ENCODE peak calls at places on chromosomes 16 and 17, in six cellular contexts. W, L, O, S, U and P are unnamed samples.
A peak's percentile ranks its signal among the peaks of the same experiment; 100 is the strongest.

GRCh38 chr16:5058476-5058875 is 7.3 kb downstream of the C16orf89 start:
- DNase-seq in W (no peak), L (no peak), O (peak; percentile 48), S (peak; percentile 79), U (peak; percentile 87), P (no peak)

GRCh38 chr16:89274561-89275283 is 57.2 kb downstream of the ZNF778 start:
- DNase-seq in W (no peak), L (no peak), O (no peak), S (no peak), U (no peak), P (peak; percentile 94)

GRCh38 chr16:324451-325334 is 27.8 kb downstream of the AXIN1 start:
- DNase-seq in W (no peak), L (no peak), O (no peak), S (no peak), U (no peak), P (peak; percentile 55)

GRCh38 chr16:35140293-35140986 is 1681.0 kb downstream of the TP53TG3F start:
- DNase-seq in W (no peak), L (no peak), O (no peak), S (no peak), U (no peak), P (no peak)

GRCh38 chr16:89920723-89921122 is 2.1 kb downstream of the MC1R start:
- DNase-seq in W (no peak), L (no peak), O (no peak), S (no peak), U (no peak), P (no peak)

GRCh38 chr17:36869856-36870617 is 67.2 kb upstream of the LHX1 start:
- DNase-seq in W (no peak), L (no peak), O (no peak), S (no peak), U (no peak), P (no peak)

GRCh38 chr17:45889579-45889978 is 4.8 kb upstream of the MAPT start:
- DNase-seq in W (no peak), L (no peak), O (no peak), S (no peak), U (peak; percentile 34), P (no peak)

GRCh38 chr16:71339481-71340171 is 18.9 kb upstream of the CALB2 start:
- DNase-seq in W (no peak), L (no peak), O (no peak), S (no peak), U (no peak), P (no peak)

GRCh38 chr17:82655523-82655922 is 7.3 kb upstream of the WDR45B start:
- DNase-seq in W (no peak), L (no peak), O (no peak), S (no peak), U (no peak), P (peak; percentile 76)

GRCh38 chr16:66473654-66474519 is 46.8 kb downstream of the BEAN1 start:
- DNase-seq in W (no peak), L (no peak), O (no peak), S (peak; percentile 33), U (no peak), P (no peak)

GRCh38 chr16:49168146-49168545 is 113.5 kb downstream of the CBLN1 start:
- DNase-seq in W (no peak), L (no peak), O (no peak), S (no peak), U (no peak), P (no peak)

GRCh38 chr17:57834146-57834741 is 15.6 kb downstream of the MRPS23 start:
- DNase-seq in W (peak; percentile 40), L (no peak), O (no peak), S (peak; percentile 64), U (peak; percentile 51), P (peak; percentile 39)

GRCh38 chr17:6041261-6041660 is 28.9 kb upstream of the WSCD1 start:
- DNase-seq in W (no peak), L (no peak), O (no peak), S (no peak), U (no peak), P (no peak)

GRCh38 chr17:78438694-78439325 is 60.4 kb downstream of the PGS1 start:
- DNase-seq in W (no peak), L (no peak), O (no peak), S (no peak), U (no peak), P (no peak)

GRCh38 chr17:1769826-1770477 is 8.1 kb downstream of the SERPINF1 start:
- DNase-seq in W (peak; percentile 90), L (no peak), O (no peak), S (no peak), U (no peak), P (no peak)

GRCh38 chr17:37478187-37478586 is 11.5 kb upstream of the DUSP14 start:
- DNase-seq in W (peak; percentile 81), L (no peak), O (no peak), S (no peak), U (no peak), P (no peak)

GRCh38 chr17:75589017-75589918 is 1.7 kb downstream of the MYO15B start:
- DNase-seq in W (peak; percentile 88), L (peak; percentile 93), O (peak; percentile 94), S (peak; percentile 94), U (peak; percentile 99), P (peak; percentile 91)

GRCh38 chr17:62092784-62093183 is 27.7 kb upstream of the MED13 start:
- DNase-seq in W (no peak), L (no peak), O (no peak), S (no peak), U (no peak), P (no peak)

GRCh38 chr17:73588291-73589095 is 55.8 kb downstream of the SDK2 start:
- DNase-seq in W (no peak), L (no peak), O (no peak), S (no peak), U (no peak), P (no peak)

GRCh38 chr17:73474370-73474988 is 162.7 kb upstream of the CDC42EP4 start:
- DNase-seq in W (no peak), L (peak; percentile 25), O (no peak), S (no peak), U (no peak), P (peak; percentile 97)

GRCh38 chr16:89599451-89599858 is 14.0 kb upstream of the DPEP1 start:
- DNase-seq in W (no peak), L (no peak), O (no peak), S (peak; percentile 88), U (peak; percentile 66), P (peak; percentile 82)

GRCh38 chr17:72545756-72546155 is 424.9 kb downstream of the SOX9 start:
- DNase-seq in W (no peak), L (no peak), O (no peak), S (no peak), U (no peak), P (no peak)

GRCh38 chr16:11497851-11498289 is 88.8 kb downstream of the LITAF start:
- DNase-seq in W (no peak), L (peak; percentile 72), O (no peak), S (no peak), U (peak; percentile 42), P (peak; percentile 28)

GRCh38 chr17:6525731-6526130 is 30.6 kb downstream of the PITPNM3 start:
- DNase-seq in W (no peak), L (no peak), O (no peak), S (no peak), U (no peak), P (no peak)

GRCh38 chr16:55943257-55943656 is 68.1 kb upstream of the CES5A start:
- DNase-seq in W (no peak), L (no peak), O (no peak), S (no peak), U (no peak), P (no peak)

GRCh38 chr17:67054011-67054591 is 9.7 kb downstream of the CACNG1 start:
- DNase-seq in W (no peak), L (no peak), O (no peak), S (no peak), U (no peak), P (no peak)

GRCh38 chr17:65081439-65081838 is 24.9 kb upstream of the GNA13 start:
- DNase-seq in W (no peak), L (no peak), O (no peak), S (no peak), U (no peak), P (no peak)

GRCh38 chr16:73669535-73670274 is 621.8 kb upstream of the ZFHX3 start:
- DNase-seq in W (no peak), L (no peak), O (no peak), S (no peak), U (no peak), P (no peak)
- H3K36me3 ChIP-seq in W (no peaks in the 10 kb centered on the region), L (no peaks in the 10 kb centered on the region), O (no peaks in the 10 kb centered on the region), S (no peaks in the 10 kb centered on the region), U (no peaks in the 10 kb centered on the region), P (no peaks in the 10 kb centered on the region)

DNA sequence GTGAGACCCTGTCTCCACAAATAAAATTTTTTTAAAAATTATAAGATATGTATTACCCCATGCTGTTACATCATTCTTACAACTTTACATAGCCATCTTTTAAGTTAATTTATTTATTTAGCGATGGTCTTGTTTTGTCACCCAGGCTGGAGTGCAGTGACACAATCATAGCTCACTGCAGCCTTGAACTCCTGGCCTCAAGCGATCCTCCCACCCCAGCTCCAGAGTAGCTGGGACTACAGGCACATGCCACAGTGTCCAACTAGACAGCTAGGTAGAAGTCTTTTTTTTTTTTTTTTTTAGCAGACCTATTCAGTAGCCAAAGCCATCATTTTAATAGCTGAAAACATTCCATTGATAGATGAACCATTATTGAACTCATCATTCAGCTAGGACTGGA is 92.7 kb downstream of the NDE1 start:
- DNase-seq in W (no peak), L (no peak), O (no peak), S (no peak), U (no peak), P (no peak)
- H3K9me3 ChIP-seq in W (no peaks in the 10 kb centered on the region), L (no peaks in the 10 kb centered on the region), O (no peaks in the 10 kb centered on the region), S (no peaks in the 10 kb centered on the region), U (no peaks in the 10 kb centered on the region), P (no peaks in the 10 kb centered on the region)

GRCh38 chr17:43984521-43984920 is 19.9 kb upstream of the NAGS start:
- DNase-seq in W (no peak), L (no peak), O (no peak), S (no peak), U (peak; percentile 52), P (no peak)
- H3K4me3 ChIP-seq in W (peak overlapping the region; percentile 50), L (no peak overlapping the region), O (no peak overlapping the region), S (peak overlapping the region; percentile 59), U (peak overlapping the region; percentile 56), P (no peak overlapping the region)

GRCh38 chr17:46940692-46941404 is 17.9 kb downstream of the GOSR2 start:
- DNase-seq in W (peak; percentile 52), L (peak; percentile 58), O (peak; percentile 57), S (peak; percentile 89), U (peak; percentile 76), P (peak; percentile 91)
- H3K36me3 ChIP-seq in W (peaks cover 10% of the 10 kb centered on the region), L (no peaks in the 10 kb centered on the region), O (peaks cover 20% of the 10 kb centered on the region), S (peaks cover 24% of the 10 kb centered on the region), U (no peaks in the 10 kb centered on the region), P (peaks cover 33% of the 10 kb centered on the region)

GRCh38 chr16:82652826-82653225 is 26.1 kb downstream of the CDH13 start:
- DNase-seq in W (no peak), L (no peak), O (no peak), S (no peak), U (no peak), P (no peak)
- H3K9me3 ChIP-seq in W (no peaks in the 10 kb centered on the region), L (no peaks in the 10 kb centered on the region), O (no peaks in the 10 kb centered on the region), S (no peaks in the 10 kb centered on the region), U (no peaks in the 10 kb centered on the region), P (no peaks in the 10 kb centered on the region)